ENCODE peak calls at places on chromosomes 13 and 19, in nine cellular contexts. P, G, W, R, D, C, H, S and I are unnamed samples.

GRCh38 chr19:28940751-28941500 is 272.0 kb downstream of the UQCRFS1 start:
- DNase-seq in P (no peak), G (no peak), W (no peak), R (no peak), D (no peak), C (no peak), H (peak; percentile 58), S (no peak), I (no peak)

GRCh38 chr19:35545855-35546381 is 492 bp downstream of the TMEM147 start:
- DNase-seq in P (no peak), G (peak; percentile 29), W (no peak), R (no peak), D (no peak), C (peak; percentile 34), H (no peak), S (no peak), I (peak; percentile 65)

GRCh38 chr13:87942204-87942603 is 271.0 kb downstream of the SLITRK5 start:
- DNase-seq in P (no peak), G (no peak), W (no peak), R (no peak), D (no peak), C (no peak), H (no peak), S (no peak), I (no peak)

GRCh38 chr19:39236527-39236926 is 8.3 kb downstream of the IFNL3 start:
- DNase-seq in P (no peak), G (no peak), W (no peak), R (no peak), D (no peak), C (no peak), H (no peak), S (no peak), I (no peak)

GRCh38 chr19:35513231-35513974 is at the start of gene DMKN:
- DNase-seq in P (no peak), G (peak; percentile 77), W (no peak), R (no peak), D (no peak), C (peak; percentile 44), H (no peak), S (no peak), I (no peak)

GRCh38 chr19:33175886-33176669 is 18.1 kb upstream of the LRP3 start:
- DNase-seq in P (no peak), G (peak; percentile 9), W (peak; percentile 23), R (peak; percentile 58), D (no peak), C (peak; percentile 55), H (no peak), S (no peak), I (peak; percentile 69)

GRCh38 chr13:46983881-46984280 is 87.0 kb upstream of the HTR2A start:
- DNase-seq in P (no peak), G (peak; percentile 73), W (no peak), R (no peak), D (peak; percentile 8), C (no peak), H (no peak), S (no peak), I (no peak)

GRCh38 chr13:65656740-65657329 is 1573.3 kb downstream of the PCDH9 start:
- DNase-seq in P (no peak), G (no peak), W (no peak), R (no peak), D (no peak), C (no peak), H (no peak), S (no peak), I (no peak)

GRCh38 chr13:100440756-100441421 is 147.7 kb downstream of the GGACT start:
- DNase-seq in P (no peak), G (no peak), W (no peak), R (no peak), D (peak; percentile 21), C (no peak), H (peak; percentile 19), S (no peak), I (no peak)

GRCh38 chr19:56837492-56837891 is 3.0 kb downstream of the PEG3 start:
- DNase-seq in P (peak; percentile 89), G (peak; percentile 1), W (peak; percentile 76), R (no peak), D (no peak), C (peak; percentile 67), H (no peak), S (no peak), I (no peak)

GRCh38 chr19:23505738-23506137 is 110.5 kb upstream of the ZNF91 start:
- DNase-seq in P (no peak), G (no peak), W (no peak), R (no peak), D (no peak), C (no peak), H (no peak), S (no peak), I (no peak)

GRCh38 chr13:60267498-60268202 is 103.9 kb upstream of the DIAPH3 start:
- DNase-seq in P (peak; percentile 26), G (no peak), W (no peak), R (peak; percentile 40), D (no peak), C (peak; percentile 36), H (no peak), S (no peak), I (peak; percentile 81)

GRCh38 chr19:12792048-12792852 is 964 bp downstream of the JUNB start:
- DNase-seq in P (peak; percentile 83), G (peak; percentile 62), W (peak; percentile 69), R (peak; percentile 76), D (no peak), C (peak; percentile 76), H (no peak), S (peak; percentile 48), I (peak; percentile 76)

GRCh38 chr13:30857018-30857417 is 49.1 kb upstream of the MEDAG start:
- DNase-seq in P (no peak), G (no peak), W (no peak), R (no peak), D (no peak), C (no peak), H (no peak), S (no peak), I (no peak)
- TF ChIP-seq CTCF in P (no peak), G (no peak), W (no peak), R (no peak), D (no peak), C (no peak), H (peak; percentile 36), S (no peak), I (no peak)

DNA sequence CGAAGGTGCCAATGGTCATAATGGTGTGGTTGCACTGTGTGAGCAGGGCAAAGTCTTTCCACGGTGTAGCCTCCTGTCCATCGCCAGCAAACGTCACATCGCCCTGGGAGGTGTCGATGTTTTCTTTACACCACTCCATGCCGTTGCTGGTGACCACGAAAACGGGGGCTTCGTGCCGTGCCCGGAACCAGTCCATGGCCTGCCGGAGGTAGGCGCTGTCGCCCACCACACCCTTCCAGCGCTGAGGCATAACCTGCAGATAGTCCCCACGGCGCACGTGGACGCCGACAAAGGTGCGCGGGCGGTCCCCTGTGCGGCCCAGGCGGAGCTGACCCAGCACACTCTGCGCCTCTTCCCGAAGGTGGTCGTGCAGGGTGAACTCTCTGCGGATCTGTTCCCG is 2.1 kb downstream of the FUT1 start:
- DNase-seq in P (no peak), G (no peak), W (no peak), R (no peak), D (no peak), C (no peak), H (no peak), S (no peak), I (no peak)
- H3K4me3 ChIP-seq in P (no peak overlapping the region), G (no peak overlapping the region), W (no peak overlapping the region), R (no peak overlapping the region), D (no peak overlapping the region), C (no peak overlapping the region), H (no peak overlapping the region), S (no peak overlapping the region), I (no peak overlapping the region)

DNA sequence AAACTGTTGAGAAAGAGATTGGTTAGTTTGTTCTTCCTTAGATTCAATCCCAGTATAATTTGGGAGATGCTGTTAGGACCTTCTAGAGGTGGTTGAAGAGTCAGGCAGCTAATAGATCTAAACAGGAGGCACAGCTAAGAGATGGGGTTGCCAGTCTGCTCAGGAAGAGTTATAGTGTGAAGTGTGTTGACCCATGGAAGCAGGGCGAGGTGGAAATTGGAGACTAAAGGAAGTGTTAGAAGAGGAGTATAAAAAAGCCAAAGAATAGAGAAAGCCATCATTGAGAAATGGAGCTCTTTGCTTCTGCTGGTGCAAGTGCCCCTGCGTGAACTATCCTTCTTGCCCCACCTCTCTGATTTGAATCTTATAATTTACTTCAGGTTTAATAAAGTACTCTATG is 3.8 kb upstream of the OXGR1 start:
- DNase-seq in P (no peak), G (no peak), W (no peak), R (no peak), D (no peak), C (no peak), H (no peak), S (no peak), I (no peak)
- H3K27me3 ChIP-seq in P (peaks cover 16% of the 10 kb centered on the region), G (peaks cover 19% of the 10 kb centered on the region), W (no peaks in the 10 kb centered on the region), R (peaks cover 100% of the 10 kb centered on the region), D (peaks cover 22% of the 10 kb centered on the region), C (no peaks in the 10 kb centered on the region), H (peaks cover 8% of the 10 kb centered on the region), S (no peaks in the 10 kb centered on the region), I (no peaks in the 10 kb centered on the region)

GRCh38 chr19:31252476-31252875 is 96.8 kb downstream of the TSHZ3 start:
- DNase-seq in P (no peak), G (no peak), W (no peak), R (no peak), D (no peak), C (no peak), H (no peak), S (no peak), I (no peak)

GRCh38 chr19:31253816-31254551 is 95.3 kb downstream of the TSHZ3 start:
- DNase-seq in P (no peak), G (peak; percentile 86), W (no peak), R (no peak), D (peak; percentile 8), C (no peak), H (no peak), S (no peak), I (no peak)

GRCh38 chr19:31254611-31255010 is 94.6 kb downstream of the TSHZ3 start:
- DNase-seq in P (no peak), G (no peak), W (no peak), R (no peak), D (no peak), C (no peak), H (no peak), S (no peak), I (no peak)

DNA sequence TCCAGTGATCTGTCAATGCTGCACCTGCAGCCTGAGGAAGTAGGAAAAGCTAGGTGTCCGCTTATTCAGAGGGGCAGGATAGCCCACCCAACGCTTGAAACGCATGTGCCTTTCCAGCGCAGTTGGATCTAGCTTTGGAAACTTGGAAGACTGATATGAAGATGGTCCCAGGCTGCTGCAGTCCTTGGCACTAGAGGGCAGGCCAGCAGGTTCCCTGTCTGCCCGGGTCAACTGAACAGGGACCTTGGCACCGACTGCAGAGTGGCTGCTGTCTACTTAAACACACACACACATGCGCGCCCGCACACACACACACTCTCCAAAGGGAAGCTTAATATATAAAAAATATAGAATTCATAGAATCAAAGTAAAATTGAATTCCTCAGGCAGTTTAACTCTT is 100.0 kb downstream of the TSHZ3 start:
- DNase-seq in P (no peak), G (no peak), W (no peak), R (no peak), D (no peak), C (no peak), H (no peak), S (no peak), I (no peak)
- TF ChIP-seq CTCF in P (no peak), G (no peak), W (no peak), R (no peak), D (no peak), C (no peak), H (peak; percentile 10), S (no peak), I (no peak)

GRCh38 chr13:24540236-24541126 is 27.9 kb upstream of the PARP4 start:
- DNase-seq in P (peak; percentile 35), G (no peak), W (no peak), R (peak; percentile 41), D (no peak), C (no peak), H (no peak), S (no peak), I (peak; percentile 8)
- H3K4me3 ChIP-seq in P (no peak overlapping the region), G (no peak overlapping the region), W (no peak overlapping the region), R (no peak overlapping the region), D (no peak overlapping the region), C (no peak overlapping the region), H (no peak overlapping the region), S (no peak overlapping the region), I (no peak overlapping the region)